ENCODE peak calls at places on chromosomes 5 and 9, in six cellular contexts. One of them, this sample, is unnamed.

GRCh38 chr9:25716220-25716872 is 38.1 kb upstream of the TUSC1 start:
- DNase-seq in endodermal cell: peak; percentile 80
- DNase-seq in stomach: peak; percentile 55
- DNase-seq in Panc1: no peak
- DNase-seq in upper lobe of right lung: no peak
- DNase-seq in tibial artery: no peak
- DNase-seq in this sample: peak; percentile 59

GRCh38 chr9:26260238-26260637 is 582.0 kb upstream of the TUSC1 start:
- DNase-seq in endodermal cell: no peak
- DNase-seq in stomach: no peak
- DNase-seq in Panc1: no peak
- DNase-seq in upper lobe of right lung: no peak
- DNase-seq in tibial artery: no peak
- DNase-seq in this sample: no peak

GRCh38 chr9:130177898-130178805 is 5.9 kb downstream of the NCS1 start:
- DNase-seq in endodermal cell: no peak
- DNase-seq in stomach: no peak
- DNase-seq in Panc1: no peak
- DNase-seq in upper lobe of right lung: no peak
- DNase-seq in tibial artery: no peak
- DNase-seq in this sample: peak; percentile 49

GRCh38 chr5:13250450-13251291 is 693.8 kb downstream of the DNAH5 start:
- DNase-seq in endodermal cell: no peak
- DNase-seq in stomach: no peak
- DNase-seq in Panc1: peak; percentile 15
- DNase-seq in upper lobe of right lung: no peak
- DNase-seq in tibial artery: no peak
- DNase-seq in this sample: peak; percentile 25

GRCh38 chr9:114321759-114322158 is 1.1 kb upstream of the ORM1 start:
- DNase-seq in endodermal cell: no peak
- DNase-seq in stomach: no peak
- DNase-seq in Panc1: no peak
- DNase-seq in upper lobe of right lung: peak; percentile 10
- DNase-seq in tibial artery: peak; percentile 15
- DNase-seq in this sample: no peak

GRCh38 chr5:126454081-126454480 is 30.9 kb downstream of the GRAMD2B start:
- DNase-seq in endodermal cell: no peak
- DNase-seq in stomach: no peak
- DNase-seq in Panc1: no peak
- DNase-seq in upper lobe of right lung: no peak
- DNase-seq in tibial artery: no peak
- DNase-seq in this sample: no peak

GRCh38 chr5:173311818-173312585 is 16.2 kb downstream of the STC2 start:
- DNase-seq in endodermal cell: no peak
- DNase-seq in stomach: no peak
- DNase-seq in Panc1: no peak
- DNase-seq in upper lobe of right lung: no peak
- DNase-seq in tibial artery: no peak
- DNase-seq in this sample: no peak

GRCh38 chr5:15715966-15716365 is 216.0 kb downstream of the FBXL7 start:
- DNase-seq in endodermal cell: no peak
- DNase-seq in stomach: no peak
- DNase-seq in Panc1: no peak
- DNase-seq in upper lobe of right lung: no peak
- DNase-seq in tibial artery: no peak
- DNase-seq in this sample: no peak

GRCh38 chr5:51651476-51651875 is 268.2 kb downstream of the ISL1 start:
- DNase-seq in endodermal cell: no peak
- DNase-seq in stomach: no peak
- DNase-seq in Panc1: no peak
- DNase-seq in upper lobe of right lung: no peak
- DNase-seq in tibial artery: no peak
- DNase-seq in this sample: no peak

GRCh38 chr9:76379494-76379893 is 14.7 kb downstream of the RFK start:
- DNase-seq in endodermal cell: no peak
- DNase-seq in stomach: peak; percentile 49
- DNase-seq in Panc1: no peak
- DNase-seq in upper lobe of right lung: no peak
- DNase-seq in tibial artery: no peak
- DNase-seq in this sample: no peak

GRCh38 chr9:16143947-16144890 is 591.4 kb downstream of the CCDC171 start:
- DNase-seq in endodermal cell: no peak
- DNase-seq in stomach: no peak
- DNase-seq in Panc1: no peak
- DNase-seq in upper lobe of right lung: no peak
- DNase-seq in tibial artery: no peak
- DNase-seq in this sample: no peak

GRCh38 chr5:96195053-96195452 is 233.4 kb upstream of the ELL2 start:
- DNase-seq in endodermal cell: no peak
- DNase-seq in stomach: no peak
- DNase-seq in Panc1: no peak
- DNase-seq in upper lobe of right lung: no peak
- DNase-seq in tibial artery: no peak
- DNase-seq in this sample: no peak

GRCh38 chr5:76838481-76839261 is 11.1 kb upstream of the S100Z start:
- DNase-seq in endodermal cell: no peak
- DNase-seq in stomach: no peak
- DNase-seq in Panc1: no peak
- DNase-seq in upper lobe of right lung: no peak
- DNase-seq in tibial artery: no peak
- DNase-seq in this sample: no peak

GRCh38 chr9:124812401-124813016 is 35.6 kb downstream of the OLFML2A start:
- DNase-seq in endodermal cell: peak; percentile 78
- DNase-seq in stomach: no peak
- DNase-seq in Panc1: no peak
- DNase-seq in upper lobe of right lung: no peak
- DNase-seq in tibial artery: no peak
- DNase-seq in this sample: peak; percentile 64

GRCh38 chr9:28032178-28032532 is 458.9 kb upstream of the C9orf72 start:
- DNase-seq in endodermal cell: no peak
- DNase-seq in stomach: no peak
- DNase-seq in Panc1: no peak
- DNase-seq in upper lobe of right lung: no peak
- DNase-seq in tibial artery: no peak
- DNase-seq in this sample: peak; percentile 18

GRCh38 chr9:7811679-7812078 is 12.1 kb upstream of the DMAC1 start:
- DNase-seq in endodermal cell: no peak
- DNase-seq in stomach: no peak
- DNase-seq in Panc1: no peak
- DNase-seq in upper lobe of right lung: no peak
- DNase-seq in tibial artery: no peak
- DNase-seq in this sample: no peak

GRCh38 chr9:96420468-96421219 is 2.5 kb upstream of the ZNF367 start:
- DNase-seq in endodermal cell: peak; percentile 80
- DNase-seq in stomach: no peak
- DNase-seq in Panc1: peak; percentile 95
- DNase-seq in upper lobe of right lung: no peak
- DNase-seq in tibial artery: peak; percentile 77
- DNase-seq in this sample: peak; percentile 45

GRCh38 chr5:146076455-146076854 is 28.9 kb downstream of the PLAC8L1 start:
- DNase-seq in endodermal cell: peak; percentile 79
- DNase-seq in stomach: no peak
- DNase-seq in Panc1: no peak
- DNase-seq in upper lobe of right lung: no peak
- DNase-seq in tibial artery: no peak
- DNase-seq in this sample: peak; percentile 34

GRCh38 chr5:171601266-171601881 is 181.9 kb downstream of the FGF18 start:
- DNase-seq in endodermal cell: peak; percentile 42
- DNase-seq in stomach: no peak
- DNase-seq in Panc1: no peak
- DNase-seq in upper lobe of right lung: no peak
- DNase-seq in tibial artery: no peak
- DNase-seq in this sample: no peak

GRCh38 chr9:90343360-90343759 is 299.3 kb downstream of the DIRAS2 start:
- DNase-seq in endodermal cell: peak; percentile 55
- DNase-seq in stomach: no peak
- DNase-seq in Panc1: no peak
- DNase-seq in upper lobe of right lung: no peak
- DNase-seq in tibial artery: no peak
- DNase-seq in this sample: no peak

DNA sequence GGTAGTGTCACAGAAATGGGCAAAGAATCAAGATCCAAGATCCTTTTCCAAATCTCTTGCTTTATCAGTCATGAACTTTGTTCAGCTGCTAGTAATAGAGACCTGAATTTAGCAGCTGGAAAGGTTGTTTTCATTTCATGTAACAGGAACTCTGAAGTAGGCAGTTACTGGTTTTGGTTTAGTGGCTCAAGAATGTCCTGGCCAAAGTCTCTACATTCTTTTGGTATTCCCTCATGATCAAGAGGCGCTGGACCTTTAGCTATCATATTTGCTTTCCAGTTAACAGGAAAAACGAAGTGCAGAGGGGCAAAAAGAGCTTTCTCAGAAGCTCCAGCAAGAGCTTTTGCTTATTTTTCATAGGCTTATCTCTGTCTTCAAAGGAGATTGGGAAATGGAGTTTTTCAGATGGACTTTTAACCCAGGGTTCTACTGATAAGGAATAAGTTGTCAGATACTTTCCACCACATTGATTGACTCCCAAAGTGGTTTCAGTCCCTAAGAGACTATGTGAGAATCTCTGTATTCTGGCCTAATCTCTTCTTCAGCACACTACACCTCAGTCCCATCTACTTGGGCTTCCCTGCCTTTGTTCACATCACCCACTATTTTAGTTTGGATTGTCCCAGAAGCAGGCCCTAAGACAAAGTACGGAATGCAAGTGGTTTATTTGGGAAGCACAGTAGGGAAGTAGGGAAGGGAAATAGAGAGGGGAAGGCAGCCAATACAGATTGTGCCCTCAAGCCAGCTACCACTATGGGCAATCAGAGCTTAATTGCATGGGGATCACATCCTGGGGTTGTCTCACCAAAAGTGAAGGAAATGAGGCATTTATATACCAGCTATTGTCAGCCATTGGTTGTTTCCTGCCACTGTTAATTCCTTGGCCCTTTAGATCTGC is 359.3 kb downstream of the LRRC70 start:
- DNase-seq in endodermal cell: no peak
- DNase-seq in stomach: no peak
- DNase-seq in Panc1: no peak
- DNase-seq in upper lobe of right lung: no peak
- DNase-seq in tibial artery: no peak
- DNase-seq in this sample: no peak
- H3K4me3 ChIP-seq in endodermal cell: no peak overlapping the region
- H3K4me3 ChIP-seq in stomach: no peak overlapping the region
- H3K4me3 ChIP-seq in Panc1: no peak overlapping the region
- H3K4me3 ChIP-seq in upper lobe of right lung: no peak overlapping the region
- H3K4me3 ChIP-seq in tibial artery: no peak overlapping the region
- H3K4me3 ChIP-seq in this sample: no peak overlapping the region

DNA sequence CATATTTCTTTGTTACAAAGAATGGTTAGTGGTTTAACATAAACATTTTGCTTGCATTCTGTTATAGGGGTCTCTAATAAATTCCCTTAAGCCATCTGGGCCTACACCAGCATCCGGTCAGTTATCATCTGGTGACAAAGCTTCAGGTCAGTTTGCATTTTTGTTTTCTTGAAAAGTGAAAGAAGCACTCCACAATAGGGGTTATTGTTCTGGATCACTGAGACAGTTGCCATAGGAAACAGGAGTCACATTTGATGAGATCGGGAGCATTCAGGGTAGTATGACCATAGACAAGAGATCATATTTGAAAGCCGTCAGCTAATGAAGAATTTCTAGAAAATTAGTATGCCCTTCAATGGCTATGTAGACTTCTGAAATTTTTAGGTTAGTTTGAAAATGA is 63.6 kb downstream of the NUP214 start:
- DNase-seq in endodermal cell: no peak
- DNase-seq in stomach: no peak
- DNase-seq in Panc1: no peak
- DNase-seq in upper lobe of right lung: no peak
- DNase-seq in tibial artery: no peak
- DNase-seq in this sample: no peak
- H3K36me3 ChIP-seq in endodermal cell: peaks cover 88% of the 10 kb centered on the region
- H3K36me3 ChIP-seq in stomach: peaks cover 100% of the 10 kb centered on the region
- H3K36me3 ChIP-seq in Panc1: peaks cover 6% of the 10 kb centered on the region
- H3K36me3 ChIP-seq in upper lobe of right lung: peaks cover 89% of the 10 kb centered on the region
- H3K36me3 ChIP-seq in tibial artery: peaks cover 60% of the 10 kb centered on the region
- H3K36me3 ChIP-seq in this sample: peaks cover 7% of the 10 kb centered on the region

GRCh38 chr9:133874659-133875058 is 117.5 kb downstream of the VAV2 start:
- DNase-seq in endodermal cell: no peak
- DNase-seq in stomach: no peak
- DNase-seq in Panc1: no peak
- DNase-seq in upper lobe of right lung: no peak
- DNase-seq in tibial artery: no peak
- DNase-seq in this sample: no peak

GRCh38 chr9:133876144-133876543 is 116.0 kb downstream of the VAV2 start:
- DNase-seq in endodermal cell: peak; percentile 95
- DNase-seq in stomach: no peak
- DNase-seq in Panc1: no peak
- DNase-seq in upper lobe of right lung: no peak
- DNase-seq in tibial artery: no peak
- DNase-seq in this sample: peak; percentile 96

GRCh38 chr9:133874061-133874638 is 118.0 kb downstream of the VAV2 start:
- DNase-seq in endodermal cell: no peak
- DNase-seq in stomach: no peak
- DNase-seq in Panc1: no peak
- DNase-seq in upper lobe of right lung: no peak
- DNase-seq in tibial artery: no peak
- DNase-seq in this sample: no peak

GRCh38 chr9:133876836-133877235 is 115.3 kb downstream of the VAV2 start:
- DNase-seq in endodermal cell: no peak
- DNase-seq in stomach: no peak
- DNase-seq in Panc1: no peak
- DNase-seq in upper lobe of right lung: no peak
- DNase-seq in tibial artery: no peak
- DNase-seq in this sample: no peak

DNA sequence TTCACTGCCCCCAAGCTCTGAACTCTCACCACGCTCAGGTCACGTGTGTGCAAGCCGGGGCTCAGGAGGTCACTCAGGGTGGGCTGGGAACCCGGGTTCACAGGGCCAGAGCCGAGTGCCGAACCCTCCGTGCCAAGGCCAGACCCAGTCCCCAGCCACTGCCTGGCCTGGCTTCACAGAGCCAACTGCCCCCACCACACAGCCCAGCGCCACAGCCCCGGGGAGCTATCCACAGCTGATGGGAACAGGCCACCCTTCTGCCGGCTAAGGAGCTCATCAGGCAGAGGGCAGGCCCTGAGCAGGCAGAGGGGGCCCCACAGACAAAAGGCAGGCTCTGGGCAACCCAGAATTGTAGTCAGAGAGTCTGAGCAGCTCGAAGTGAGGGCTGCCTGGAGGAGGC is 117.0 kb downstream of the VAV2 start:
- DNase-seq in endodermal cell: no peak
- DNase-seq in stomach: no peak
- DNase-seq in Panc1: no peak
- DNase-seq in upper lobe of right lung: no peak
- DNase-seq in tibial artery: no peak
- DNase-seq in this sample: no peak
- H3K4me3 ChIP-seq in endodermal cell: no peak overlapping the region
- H3K4me3 ChIP-seq in stomach: no peak overlapping the region
- H3K4me3 ChIP-seq in Panc1: no peak overlapping the region
- H3K4me3 ChIP-seq in upper lobe of right lung: no peak overlapping the region
- H3K4me3 ChIP-seq in tibial artery: no peak overlapping the region
- H3K4me3 ChIP-seq in this sample: no peak overlapping the region

DNA sequence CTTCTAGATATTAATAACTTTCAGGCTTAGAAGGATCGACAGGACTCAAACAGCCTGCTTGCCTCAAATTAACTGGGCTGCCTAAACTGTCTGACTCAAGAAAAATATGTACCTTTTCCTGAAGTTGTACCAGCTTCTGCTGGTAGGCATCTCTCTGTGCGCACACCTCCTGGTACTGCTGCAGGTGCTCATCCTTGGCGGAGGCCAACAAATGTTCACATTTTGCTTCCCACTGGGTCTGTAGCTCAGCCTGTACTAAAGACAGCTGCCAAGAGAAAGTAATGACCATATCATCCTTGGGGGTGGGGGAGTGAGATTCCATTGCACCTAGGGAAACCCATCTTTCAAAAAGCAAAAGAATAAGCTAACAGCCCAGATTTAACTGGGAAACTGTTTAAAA is 22.5 kb downstream of the SLC31A2 start:
- DNase-seq in endodermal cell: no peak
- DNase-seq in stomach: no peak
- DNase-seq in Panc1: no peak
- DNase-seq in upper lobe of right lung: no peak
- DNase-seq in tibial artery: no peak
- DNase-seq in this sample: no peak
- H3K36me3 ChIP-seq in endodermal cell: peaks cover 87% of the 10 kb centered on the region
- H3K36me3 ChIP-seq in stomach: peaks cover 96% of the 10 kb centered on the region
- H3K36me3 ChIP-seq in Panc1: peaks cover 19% of the 10 kb centered on the region
- H3K36me3 ChIP-seq in upper lobe of right lung: peaks cover 94% of the 10 kb centered on the region
- H3K36me3 ChIP-seq in tibial artery: peaks cover 95% of the 10 kb centered on the region
- H3K36me3 ChIP-seq in this sample: peaks cover 26% of the 10 kb centered on the region